ENCODE peak calls at places on chromosome 12, in eight cellular contexts. O, R, A, U, W, K, I and N are unnamed samples.

GRCh38 chr12:68189766-68190700 is 30.5 kb upstream of the IFNG start:
- DNase-seq in K (no peak), W (no peak), R (no peak), U (no peak), O (no peak), A (peak; percentile 8), I (no peak), N (no peak)

GRCh38 chr12:105221588-105222325 is 14.2 kb downstream of the APPL2 start:
- DNase-seq in U (no peak), O (peak; percentile 35), I (no peak), W (no peak), A (no peak), K (no peak), R (no peak), N (peak; percentile 51)

GRCh38 chr12:18799561-18799960 is 61.6 kb downstream of the CAPZA3 start:
- DNase-seq in A (peak; percentile 49), O (no peak), K (no peak), I (no peak), W (no peak), R (no peak), U (no peak), N (no peak)

GRCh38 chr12:18239561-18239960 is 21.8 kb upstream of the PIK3C2G start:
- DNase-seq in K (no peak), R (no peak), W (no peak), I (no peak), A (no peak), O (no peak), U (no peak), N (no peak)

GRCh38 chr12:47048541-47048940 is 30.9 kb upstream of the PCED1B start:
- DNase-seq in K (no peak), I (no peak), W (no peak), A (no peak), O (no peak), R (no peak), U (no peak), N (no peak)

GRCh38 chr12:59708484-59708883 is 112.7 kb downstream of the SLC16A7 start:
- DNase-seq in I (no peak), A (peak; percentile 1), U (no peak), W (no peak), K (no peak), R (no peak), O (no peak), N (no peak)

GRCh38 chr12:15693233-15693911 is 95.8 kb downstream of the EPS8 start:
- DNase-seq in O (no peak), W (no peak), A (peak; percentile 89), R (no peak), I (no peak), K (no peak), U (no peak), N (no peak)

GRCh38 chr12:56900583-56900982 is 33.6 kb downstream of the SDR9C7 start:
- DNase-seq in W (no peak), A (peak; percentile 19), U (no peak), R (no peak), K (no peak), I (no peak), O (peak; percentile 10), N (no peak)

GRCh38 chr12:29961231-29961630 is 177.5 kb upstream of the TMTC1 start:
- DNase-seq in A (peak; percentile 5), U (no peak), W (no peak), K (no peak), I (no peak), O (no peak), R (no peak), N (no peak)

GRCh38 chr12:116157845-116158267 is 119.6 kb downstream of the MED13L start:
- DNase-seq in K (no peak), I (no peak), R (no peak), A (no peak), W (no peak), U (no peak), O (no peak), N (no peak)

GRCh38 chr12:101597164-101597563 is 2.4 kb downstream of the MYBPC1 start:
- DNase-seq in R (no peak), K (no peak), A (no peak), W (no peak), U (peak; percentile 72), I (no peak), O (no peak), N (no peak)

GRCh38 chr12:50597200-50598195 is 92.7 kb downstream of the DIP2B start:
- DNase-seq in A (peak; percentile 93), R (no peak), O (no peak), U (no peak), K (peak; percentile 39), W (no peak), I (peak; percentile 44), N (no peak)

GRCh38 chr12:15883536-15883935 is 1.3 kb downstream of the STRAP start:
- DNase-seq in K (no peak), U (no peak), R (no peak), I (no peak), W (no peak), O (no peak), A (peak; percentile 20), N (no peak)

GRCh38 chr12:53004178-53004577 is 2.1 kb upstream of the EIF4B start:
- DNase-seq in R (no peak), O (no peak), U (no peak), W (no peak), K (no peak), I (no peak), A (no peak), N (no peak)

GRCh38 chr12:11067514-11067913 is 5.4 kb upstream of the TAS2R46 start:
- DNase-seq in I (peak; percentile 20), O (no peak), R (no peak), U (no peak), K (no peak), A (peak; percentile 10), W (no peak), N (no peak)

GRCh38 chr12:102024765-102025164 is 37.0 kb downstream of the WASHC3 start:
- DNase-seq in W (no peak), U (no peak), O (no peak), R (no peak), K (no peak), I (no peak), A (no peak), N (no peak)

GRCh38 chr12:74985293-74985985 is 224.2 kb downstream of the KCNC2 start:
- DNase-seq in O (peak; percentile 5), W (no peak), U (no peak), A (no peak), I (no peak), K (no peak), R (no peak), N (no peak)

GRCh38 chr12:20011200-20011599 is 357.1 kb upstream of the PDE3A start:
- DNase-seq in R (no peak), I (peak; percentile 44), W (no peak), A (no peak), K (no peak), U (no peak), O (no peak), N (no peak)

GRCh38 chr12:7322599-7322998 is 18.7 kb downstream of the ACSM4 start:
- DNase-seq in A (no peak), I (no peak), K (no peak), O (no peak), R (no peak), W (no peak), U (no peak), N (no peak)

GRCh38 chr12:7324176-7324575 is 20.3 kb downstream of the ACSM4 start:
- DNase-seq in R (no peak), U (no peak), O (no peak), I (no peak), K (no peak), A (no peak), W (no peak), N (no peak)

GRCh38 chr12:7327913-7328312 is 24.0 kb downstream of the ACSM4 start:
- DNase-seq in U (no peak), O (no peak), I (no peak), K (no peak), R (no peak), A (no peak), W (no peak), N (no peak)
- TF ChIP-seq CTCF in U (no peak), O (no peak), I (no peak), K (no peak), R (no peak), A (no peak), W (no peak), N (no peak)

DNA sequence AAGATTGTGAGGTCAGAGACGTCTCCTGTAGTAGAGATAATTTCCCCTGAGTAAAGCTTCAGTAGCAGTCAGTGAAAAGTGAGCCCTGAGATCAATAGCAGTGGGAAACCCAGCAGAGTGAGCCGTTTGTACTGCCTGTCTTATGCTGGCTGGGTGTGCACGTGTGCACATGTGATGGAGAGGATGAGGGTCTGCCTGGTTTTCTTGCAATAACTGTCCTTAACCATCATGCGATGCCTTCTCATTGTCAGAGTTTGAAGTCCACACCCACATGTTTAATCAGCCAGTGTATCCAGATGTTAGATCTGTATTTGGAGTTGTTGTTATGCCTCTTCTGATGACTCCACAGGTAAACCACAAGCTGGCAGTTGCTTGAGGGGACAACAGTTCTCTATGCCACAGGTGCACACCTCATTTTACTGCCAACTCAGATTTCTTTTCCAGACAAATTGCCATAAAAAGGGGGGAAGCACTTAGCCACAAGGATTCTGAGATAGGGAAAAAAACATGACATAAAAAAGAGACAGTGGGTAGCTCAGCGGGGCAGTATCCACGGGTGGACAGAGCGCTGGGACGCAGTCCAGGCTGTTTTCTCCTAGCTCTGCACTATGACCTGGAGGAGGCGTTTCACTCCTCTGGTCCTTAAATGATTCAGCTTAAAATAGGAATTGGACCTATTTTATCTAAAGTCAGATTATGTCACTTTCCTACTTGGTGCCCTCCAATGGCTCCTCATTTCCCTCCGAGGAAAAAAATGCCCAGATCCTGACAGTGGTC is 192.3 kb downstream of the ANO6 start:
- DNase-seq in R (no peak), A (no peak), O (no peak), U (no peak), I (no peak), K (no peak), W (no peak), N (no peak)
- H3K27ac ChIP-seq in R (no peak overlapping the region), A (no peak overlapping the region), O (no peak overlapping the region), U (peak overlapping the region; percentile 75), I (peak overlapping the region; percentile 16), K (peak overlapping the region; percentile 31), W (no peak overlapping the region), N (no peak overlapping the region)

GRCh38 chr12:100504820-100505219 is 31.2 kb downstream of the NR1H4 start:
- DNase-seq in K (peak; percentile 50), O (no peak), A (no peak), I (no peak), U (no peak), W (no peak), R (no peak), N (peak; percentile 39)
- TF ChIP-seq POLR2A in K (no peak), O (no peak), A (no peak), I (no peak), U (no peak), W (no peak), R (no peak), N (peak; percentile 77)

DNA sequence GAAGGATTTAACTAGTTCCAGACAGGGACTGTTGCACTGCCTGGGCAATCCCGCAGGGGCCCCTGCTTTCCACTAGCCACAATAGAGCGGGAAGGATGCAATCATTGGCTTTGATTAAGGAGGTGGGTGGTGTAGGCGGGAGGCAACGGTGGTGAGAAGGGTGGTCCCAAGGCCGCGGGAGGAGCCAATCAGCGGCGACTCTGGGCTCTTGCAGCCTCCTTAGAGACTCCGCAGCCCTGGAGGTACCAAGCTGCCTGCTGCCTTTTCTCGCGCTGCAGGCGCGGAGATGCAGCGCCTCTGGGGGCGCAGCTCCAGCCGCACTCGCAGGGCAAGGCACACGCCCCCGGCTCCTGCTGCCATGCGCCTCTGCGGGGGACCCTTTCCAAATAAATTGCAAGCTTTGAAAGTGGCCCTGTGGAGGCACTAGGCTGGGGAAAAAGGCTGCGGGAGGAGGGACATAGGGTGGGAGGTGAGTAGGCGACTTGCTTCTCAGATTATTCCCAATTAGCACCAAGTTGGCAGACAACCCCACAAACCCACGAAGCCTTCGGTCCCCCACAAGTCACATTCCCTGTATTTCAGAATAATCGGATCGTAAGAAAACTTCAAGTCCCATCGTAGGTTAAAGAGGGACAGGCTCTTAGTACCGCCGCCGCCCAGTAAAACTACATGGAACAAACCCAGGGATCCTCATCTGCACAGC is 860 bp upstream of the KCNA1 start:
- DNase-seq in A (no peak), R (no peak), K (no peak), W (no peak), I (no peak), U (no peak), O (peak; percentile 54), N (no peak)
- TF ChIP-seq CTCF in A (no peak), R (no peak), K (no peak), W (no peak), I (no peak), U (no peak), O (no peak), N (no peak)